ENCODE peak calls at places on chromosomes 7 and 10, in eight cellular contexts. One of them, this sample, is unnamed.

GRCh38 chr7:3338161-3338560 is 37.1 kb downstream of the SDK1 start:
- DNase-seq in fibroblast of mammary gland: no peak
- DNase-seq in cardiac septum: no peak
- DNase-seq in transverse colon: no peak
- DNase-seq in NCI-H82: no peak
- DNase-seq in AG10803: no peak
- DNase-seq in SJSA1: no peak
- DNase-seq in T-helper 2 cell: no peak
- DNase-seq in this sample: no peak

GRCh38 chr7:2734761-2735571 is 47.0 kb downstream of the AMZ1 start:
- DNase-seq in AG10803: no peak
- DNase-seq in NCI-H82: no peak
- DNase-seq in SJSA1: no peak
- DNase-seq in T-helper 2 cell: no peak
- DNase-seq in transverse colon: peak; percentile 41
- DNase-seq in cardiac septum: peak; percentile 76
- DNase-seq in fibroblast of mammary gland: no peak
- DNase-seq in this sample: peak; percentile 65

GRCh38 chr7:101018271-101019167 is 1.4 kb upstream of the MUC17 start:
- DNase-seq in T-helper 2 cell: no peak
- DNase-seq in cardiac septum: peak; percentile 38
- DNase-seq in NCI-H82: no peak
- DNase-seq in AG10803: no peak
- DNase-seq in SJSA1: peak; percentile 22
- DNase-seq in transverse colon: no peak
- DNase-seq in fibroblast of mammary gland: no peak
- DNase-seq in this sample: no peak

GRCh38 chr7:16416289-16417282 is 4.8 kb downstream of the CRPPA start:
- DNase-seq in fibroblast of mammary gland: peak; percentile 86
- DNase-seq in cardiac septum: no peak
- DNase-seq in NCI-H82: no peak
- DNase-seq in SJSA1: peak; percentile 91
- DNase-seq in AG10803: peak; percentile 88
- DNase-seq in T-helper 2 cell: no peak
- DNase-seq in transverse colon: no peak
- DNase-seq in this sample: no peak

GRCh38 chr7:2175091-2175490 is 57.7 kb downstream of the MAD1L1 start:
- DNase-seq in fibroblast of mammary gland: no peak
- DNase-seq in transverse colon: no peak
- DNase-seq in T-helper 2 cell: no peak
- DNase-seq in SJSA1: no peak
- DNase-seq in cardiac septum: peak; percentile 67
- DNase-seq in NCI-H82: no peak
- DNase-seq in AG10803: no peak
- DNase-seq in this sample: no peak

GRCh38 chr10:129048513-129048912 is 418.5 kb upstream of the MGMT start:
- DNase-seq in T-helper 2 cell: no peak
- DNase-seq in AG10803: no peak
- DNase-seq in transverse colon: no peak
- DNase-seq in SJSA1: no peak
- DNase-seq in cardiac septum: no peak
- DNase-seq in fibroblast of mammary gland: no peak
- DNase-seq in NCI-H82: no peak
- DNase-seq in this sample: no peak

GRCh38 chr7:158386866-158387820 is 200.5 kb downstream of the PTPRN2 start:
- DNase-seq in T-helper 2 cell: no peak
- DNase-seq in fibroblast of mammary gland: no peak
- DNase-seq in cardiac septum: no peak
- DNase-seq in transverse colon: no peak
- DNase-seq in SJSA1: no peak
- DNase-seq in NCI-H82: no peak
- DNase-seq in AG10803: no peak
- DNase-seq in this sample: no peak

GRCh38 chr7:97733276-97734206 is 1.7 kb downstream of the TAC1 start:
- DNase-seq in cardiac septum: no peak
- DNase-seq in NCI-H82: peak; percentile 66
- DNase-seq in transverse colon: no peak
- DNase-seq in T-helper 2 cell: no peak
- DNase-seq in AG10803: no peak
- DNase-seq in fibroblast of mammary gland: no peak
- DNase-seq in SJSA1: no peak
- DNase-seq in this sample: no peak

GRCh38 chr7:145143690-145144089 is 307.8 kb upstream of the TPK1 start:
- DNase-seq in AG10803: no peak
- DNase-seq in SJSA1: no peak
- DNase-seq in T-helper 2 cell: no peak
- DNase-seq in fibroblast of mammary gland: no peak
- DNase-seq in cardiac septum: no peak
- DNase-seq in NCI-H82: no peak
- DNase-seq in transverse colon: no peak
- DNase-seq in this sample: no peak

GRCh38 chr10:75235375-75236177 is at the start of gene COMTD1:
- DNase-seq in NCI-H82: peak; percentile 92
- DNase-seq in transverse colon: peak; percentile 97
- DNase-seq in AG10803: peak; percentile 80
- DNase-seq in SJSA1: peak; percentile 88
- DNase-seq in fibroblast of mammary gland: peak; percentile 81
- DNase-seq in cardiac septum: peak; percentile 98
- DNase-seq in T-helper 2 cell: peak; percentile 92
- DNase-seq in this sample: peak; percentile 89

GRCh38 chr10:69425513-69426298 is 9.0 kb upstream of the TACR2 start:
- DNase-seq in T-helper 2 cell: no peak
- DNase-seq in fibroblast of mammary gland: no peak
- DNase-seq in SJSA1: no peak
- DNase-seq in transverse colon: peak; percentile 73
- DNase-seq in AG10803: no peak
- DNase-seq in NCI-H82: peak; percentile 3
- DNase-seq in cardiac septum: no peak
- DNase-seq in this sample: no peak

GRCh38 chr7:101169838-101170531 is 4.6 kb upstream of the VGF start:
- DNase-seq in T-helper 2 cell: peak; percentile 69
- DNase-seq in AG10803: peak; percentile 51
- DNase-seq in fibroblast of mammary gland: peak; percentile 57
- DNase-seq in transverse colon: peak; percentile 79
- DNase-seq in NCI-H82: peak; percentile 72
- DNase-seq in SJSA1: peak; percentile 59
- DNase-seq in cardiac septum: peak; percentile 88
- DNase-seq in this sample: peak; percentile 64

GRCh38 chr7:156143158-156143557 is 330.9 kb upstream of the SHH start:
- DNase-seq in SJSA1: no peak
- DNase-seq in transverse colon: no peak
- DNase-seq in fibroblast of mammary gland: no peak
- DNase-seq in AG10803: no peak
- DNase-seq in NCI-H82: no peak
- DNase-seq in T-helper 2 cell: no peak
- DNase-seq in cardiac septum: no peak
- DNase-seq in this sample: no peak

GRCh38 chr7:101731502-101732084 is 85.8 kb upstream of the CUX1 start:
- DNase-seq in NCI-H82: peak; percentile 35
- DNase-seq in T-helper 2 cell: no peak
- DNase-seq in SJSA1: no peak
- DNase-seq in fibroblast of mammary gland: no peak
- DNase-seq in cardiac septum: no peak
- DNase-seq in transverse colon: no peak
- DNase-seq in AG10803: no peak
- DNase-seq in this sample: no peak

GRCh38 chr10:130905921-130906320 is 405.6 kb downstream of the TCERG1L start:
- DNase-seq in cardiac septum: no peak
- DNase-seq in T-helper 2 cell: no peak
- DNase-seq in NCI-H82: no peak
- DNase-seq in SJSA1: no peak
- DNase-seq in fibroblast of mammary gland: no peak
- DNase-seq in transverse colon: no peak
- DNase-seq in AG10803: no peak
- DNase-seq in this sample: no peak

GRCh38 chr10:4546500-4546899 is 279.5 kb upstream of the AKR1E2 start:
- DNase-seq in SJSA1: no peak
- DNase-seq in cardiac septum: no peak
- DNase-seq in transverse colon: no peak
- DNase-seq in fibroblast of mammary gland: peak; percentile 99
- DNase-seq in AG10803: peak; percentile 25
- DNase-seq in NCI-H82: no peak
- DNase-seq in T-helper 2 cell: no peak
- DNase-seq in this sample: no peak

GRCh38 chr7:138890782-138891445 is 90.3 kb downstream of the KIAA1549 start:
- DNase-seq in NCI-H82: no peak
- DNase-seq in transverse colon: no peak
- DNase-seq in T-helper 2 cell: no peak
- DNase-seq in fibroblast of mammary gland: peak; percentile 69
- DNase-seq in SJSA1: peak; percentile 74
- DNase-seq in AG10803: peak; percentile 90
- DNase-seq in cardiac septum: no peak
- DNase-seq in this sample: no peak

GRCh38 chr7:40644454-40645188 is 509.8 kb downstream of the SUGCT start:
- DNase-seq in T-helper 2 cell: no peak
- DNase-seq in SJSA1: no peak
- DNase-seq in fibroblast of mammary gland: no peak
- DNase-seq in transverse colon: no peak
- DNase-seq in NCI-H82: peak; percentile 86
- DNase-seq in AG10803: no peak
- DNase-seq in cardiac septum: no peak
- DNase-seq in this sample: peak; percentile 5

GRCh38 chr10:122821808-122822207 is 23.8 kb downstream of the CUZD1 start:
- DNase-seq in AG10803: no peak
- DNase-seq in SJSA1: no peak
- DNase-seq in transverse colon: no peak
- DNase-seq in NCI-H82: no peak
- DNase-seq in fibroblast of mammary gland: no peak
- DNase-seq in T-helper 2 cell: no peak
- DNase-seq in cardiac septum: no peak
- DNase-seq in this sample: no peak

GRCh38 chr10:89085153-89085552 is 94.6 kb downstream of the FAS start:
- DNase-seq in T-helper 2 cell: no peak
- DNase-seq in NCI-H82: no peak
- DNase-seq in transverse colon: no peak
- DNase-seq in cardiac septum: no peak
- DNase-seq in fibroblast of mammary gland: peak; percentile 51
- DNase-seq in SJSA1: no peak
- DNase-seq in AG10803: peak; percentile 63
- DNase-seq in this sample: no peak

GRCh38 chr10:110363572-110364411 is 59.1 kb upstream of the SMNDC1 start:
- DNase-seq in T-helper 2 cell: no peak
- DNase-seq in AG10803: no peak
- DNase-seq in cardiac septum: no peak
- DNase-seq in SJSA1: no peak
- DNase-seq in NCI-H82: no peak
- DNase-seq in fibroblast of mammary gland: peak; percentile 42
- DNase-seq in transverse colon: peak; percentile 24
- DNase-seq in this sample: peak; percentile 73

GRCh38 chr10:17278607-17279240 is 50.7 kb downstream of the VIM start:
- DNase-seq in NCI-H82: no peak
- DNase-seq in fibroblast of mammary gland: no peak
- DNase-seq in AG10803: no peak
- DNase-seq in cardiac septum: no peak
- DNase-seq in T-helper 2 cell: no peak
- DNase-seq in transverse colon: no peak
- DNase-seq in SJSA1: no peak
- DNase-seq in this sample: no peak

GRCh38 chr10:97673736-97674525 is 13.1 kb downstream of the AVPI1 start:
- DNase-seq in T-helper 2 cell: no peak
- DNase-seq in transverse colon: no peak
- DNase-seq in cardiac septum: no peak
- DNase-seq in NCI-H82: no peak
- DNase-seq in SJSA1: no peak
- DNase-seq in fibroblast of mammary gland: peak; percentile 86
- DNase-seq in AG10803: peak; percentile 60
- DNase-seq in this sample: peak; percentile 58

GRCh38 chr10:49441488-49442476 is 45.9 kb upstream of the DRGX start:
- DNase-seq in transverse colon: no peak
- DNase-seq in NCI-H82: no peak
- DNase-seq in AG10803: no peak
- DNase-seq in T-helper 2 cell: no peak
- DNase-seq in fibroblast of mammary gland: no peak
- DNase-seq in SJSA1: no peak
- DNase-seq in cardiac septum: no peak
- DNase-seq in this sample: no peak